ENCODE peak calls at places on chromosomes 13 and 19, in five cellular contexts. C is IMR-90, G is cardiac fibroblast, J is uterus, Y is fibroblast of mammary gland. K is an unnamed sample.
A peak's percentile ranks its signal among the peaks of the same experiment; 100 is the strongest.

GRCh38 chr13:67299731-67300130 is 69.6 kb upstream of the PCDH9 start:
- DNase-seq in Y (peak; percentile 69), J (no peak), C (peak; percentile 38), G (peak; percentile 83), K (no peak)

GRCh38 chr19:54903303-54903702 is 2.6 kb upstream of the NCR1 start:
- DNase-seq in J (no peak), Y (no peak), G (no peak), C (no peak), K (no peak)

GRCh38 chr13:98938801-98939200 is 39.1 kb downstream of the DOCK9 start:
- DNase-seq in C (no peak), G (no peak), J (no peak), Y (no peak), K (no peak)

GRCh38 chr13:98285852-98286594 is 109.0 kb upstream of the RNF113B start:
- DNase-seq in Y (no peak), C (no peak), J (no peak), G (no peak), K (no peak)

GRCh38 chr13:86563308-86563707 is 764.1 kb upstream of the SLITRK6 start:
- DNase-seq in C (peak; percentile 75), G (no peak), Y (peak; percentile 64), J (no peak), K (no peak)

GRCh38 chr13:103539265-103539664 is 473.0 kb upstream of the SLC10A2 start:
- DNase-seq in C (no peak), J (no peak), Y (no peak), G (no peak), K (no peak)

GRCh38 chr19:18852634-18853033 is 20.9 kb downstream of the UPF1 start:
- DNase-seq in C (no peak), G (no peak), Y (no peak), J (no peak), K (no peak)

GRCh38 chr19:8592231-8593009 is 15.2 kb upstream of the MYO1F start:
- DNase-seq in J (peak; percentile 99), C (peak; percentile 95), G (peak; percentile 97), Y (peak; percentile 75), K (peak; percentile 61)

GRCh38 chr19:21841081-21841783 is 5.2 kb upstream of the ZNF43 start:
- DNase-seq in C (no peak), J (no peak), G (no peak), Y (no peak), K (no peak)

GRCh38 chr19:38661996-38662395 is 14.5 kb downstream of the ACTN4 start:
- DNase-seq in G (no peak), J (no peak), Y (no peak), C (no peak), K (no peak)

DNA sequence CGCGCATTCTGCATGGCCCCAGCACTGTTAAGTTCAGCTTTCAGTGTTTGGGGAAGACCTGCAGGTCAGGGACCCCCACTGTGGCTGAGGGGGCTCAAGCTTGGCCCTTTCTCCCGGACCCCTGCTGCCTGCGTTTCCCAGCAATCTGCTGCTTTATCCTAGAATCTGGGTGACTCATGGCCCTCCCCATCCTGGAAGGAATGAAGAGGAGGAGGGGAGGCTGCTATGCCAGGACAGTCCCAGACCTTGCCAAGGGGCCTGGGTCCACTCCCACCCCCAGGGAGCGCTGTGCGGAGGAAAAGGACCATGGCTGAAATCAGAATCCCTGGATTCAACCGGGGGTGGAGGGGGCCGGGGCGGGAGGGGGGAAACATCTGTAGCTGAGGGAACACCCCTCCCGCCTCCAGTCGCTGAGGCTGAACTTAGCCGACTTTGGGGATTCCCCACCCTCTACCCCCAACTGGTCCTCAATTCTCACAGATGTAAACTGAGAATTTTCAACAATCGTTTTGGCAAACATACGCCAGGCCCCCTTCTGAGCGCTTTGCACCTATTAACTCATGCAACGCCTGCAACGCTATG is 20.6 kb downstream of the ZNF114 start:
- DNase-seq in Y (peak; percentile 47), C (peak; percentile 57), J (peak; percentile 61), G (peak; percentile 25), K (no peak)
- H3K4me3 ChIP-seq in Y (peak overlapping the region; percentile 51), C (peak overlapping the region; percentile 40), J (peak overlapping the region; percentile 31), G (peak overlapping the region; percentile 51), K (peak overlapping the region; percentile 61)

GRCh38 chr19:45424191-45425058 is 708 bp upstream of the ERCC1 start:
- DNase-seq in C (peak; percentile 98), Y (peak; percentile 97), J (peak; percentile 59), G (peak; percentile 98), K (peak; percentile 79)

GRCh38 chr19:45423589-45424190 is at the start of gene ERCC1:
- DNase-seq in Y (peak; percentile 91), C (peak; percentile 94), G (peak; percentile 97), J (peak; percentile 93), K (no peak)

GRCh38 chr19:45423033-45423588 is 606 bp downstream of the ERCC1 start:
- DNase-seq in Y (no peak), J (no peak), G (no peak), C (no peak), K (no peak)

DNA sequence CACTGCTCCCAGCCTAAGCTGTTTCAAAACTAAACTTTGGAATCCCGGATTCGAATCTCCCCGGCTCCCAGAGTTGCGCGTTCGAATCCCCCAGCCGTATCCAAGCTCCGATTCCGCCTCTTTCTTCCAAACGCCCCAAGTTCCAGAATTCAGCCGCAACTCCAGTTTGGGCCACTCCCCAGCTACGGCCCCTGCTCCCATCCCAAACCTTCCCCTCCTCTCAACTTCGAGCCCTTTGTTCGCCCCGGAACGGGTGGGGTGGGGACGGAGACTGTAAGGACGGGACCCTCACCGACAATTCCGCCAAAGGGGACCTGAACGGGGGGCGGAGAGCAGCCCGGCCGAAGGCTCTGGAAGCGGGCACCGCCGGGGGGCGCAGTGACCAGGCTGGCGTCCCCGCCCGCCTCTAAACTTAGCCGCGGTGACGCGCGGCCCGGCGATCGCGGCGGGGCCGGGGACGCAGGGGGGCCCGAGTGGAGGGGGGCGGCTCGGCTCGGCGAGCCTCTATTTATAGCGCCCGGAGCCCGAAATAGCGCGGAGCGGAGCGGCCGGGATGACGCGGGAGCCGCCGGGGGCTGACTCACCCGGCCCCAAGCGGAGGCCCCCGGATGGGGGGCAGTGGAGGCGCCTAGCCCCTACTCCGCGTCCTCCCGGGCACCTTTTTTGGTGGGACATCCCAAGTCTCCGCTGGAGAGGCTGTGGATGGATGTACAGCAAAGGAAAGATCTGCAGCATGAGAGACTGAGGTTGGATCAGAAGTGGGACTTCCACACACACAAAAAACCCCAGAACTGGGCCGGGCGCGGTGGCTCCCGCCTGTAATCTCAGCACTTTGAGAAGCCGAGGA is 4.9 kb upstream of the ERCC1 start:
- DNase-seq in G (peak; percentile 62), C (peak; percentile 59), Y (peak; percentile 41), J (peak; percentile 70), K (no peak)
- TF ChIP-seq CTCF in G (no peak), C (peak; percentile 56), Y (peak; percentile 14), J (peak; percentile 44), K (peak; percentile 64)

DNA sequence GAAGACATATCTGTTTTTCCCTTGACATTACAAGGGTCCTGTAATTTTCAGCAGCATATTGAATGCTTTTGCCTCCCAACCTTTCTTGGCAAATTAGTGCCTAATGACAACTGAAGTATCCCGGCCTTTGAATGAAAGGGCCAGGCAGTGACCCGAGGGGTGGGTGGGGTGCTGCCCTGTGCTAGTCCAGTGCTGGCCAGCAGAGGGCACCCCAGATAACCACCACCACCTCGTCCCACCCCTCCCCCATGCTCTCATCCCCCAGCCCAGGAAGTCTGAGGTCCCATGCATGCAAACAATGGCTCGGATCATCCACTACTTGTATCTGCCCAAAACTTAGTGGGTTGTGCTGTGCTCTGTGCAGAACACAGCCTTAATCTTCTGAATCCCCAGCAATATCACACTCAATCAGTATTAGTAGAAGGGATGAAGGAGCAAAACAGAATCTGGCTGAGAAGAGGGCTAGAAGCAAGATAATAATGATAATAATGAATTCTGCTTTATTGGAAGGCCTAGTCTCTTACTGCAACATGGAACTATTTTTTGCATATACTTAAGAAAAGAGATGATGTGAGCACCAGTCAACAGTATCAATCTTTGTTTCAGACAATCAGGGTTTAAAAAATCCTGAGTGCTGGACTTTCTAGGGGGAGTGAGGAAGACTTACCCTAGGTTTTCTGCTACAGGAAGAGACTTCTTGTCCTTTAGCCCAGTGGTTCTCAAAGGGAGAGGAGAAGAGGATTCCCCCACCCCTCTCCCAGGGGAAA is 3.8 kb downstream of the ATP12A start:
- DNase-seq in G (peak; percentile 31), J (no peak), C (peak; percentile 23), Y (peak; percentile 51), K (no peak)
- H3K4me3 ChIP-seq in G (no peak overlapping the region), J (no peak overlapping the region), C (no peak overlapping the region), Y (no peak overlapping the region), K (no peak overlapping the region)

GRCh38 chr19:58336820-58337219 is 10.0 kb downstream of the ZSCAN22 start:
- DNase-seq in Y (no peak), G (no peak), C (no peak), J (no peak), K (no peak)

GRCh38 chr19:58335630-58336029 is 8.8 kb downstream of the ZSCAN22 start:
- DNase-seq in G (no peak), Y (no peak), J (no peak), C (no peak), K (no peak)

GRCh38 chr19:58336216-58336615 is 9.4 kb downstream of the ZSCAN22 start:
- DNase-seq in C (no peak), G (no peak), Y (no peak), J (no peak), K (no peak)

GRCh38 chr19:58338336-58338735 is 11.5 kb downstream of the ZSCAN22 start:
- DNase-seq in Y (no peak), J (no peak), C (no peak), G (no peak), K (no peak)

DNA sequence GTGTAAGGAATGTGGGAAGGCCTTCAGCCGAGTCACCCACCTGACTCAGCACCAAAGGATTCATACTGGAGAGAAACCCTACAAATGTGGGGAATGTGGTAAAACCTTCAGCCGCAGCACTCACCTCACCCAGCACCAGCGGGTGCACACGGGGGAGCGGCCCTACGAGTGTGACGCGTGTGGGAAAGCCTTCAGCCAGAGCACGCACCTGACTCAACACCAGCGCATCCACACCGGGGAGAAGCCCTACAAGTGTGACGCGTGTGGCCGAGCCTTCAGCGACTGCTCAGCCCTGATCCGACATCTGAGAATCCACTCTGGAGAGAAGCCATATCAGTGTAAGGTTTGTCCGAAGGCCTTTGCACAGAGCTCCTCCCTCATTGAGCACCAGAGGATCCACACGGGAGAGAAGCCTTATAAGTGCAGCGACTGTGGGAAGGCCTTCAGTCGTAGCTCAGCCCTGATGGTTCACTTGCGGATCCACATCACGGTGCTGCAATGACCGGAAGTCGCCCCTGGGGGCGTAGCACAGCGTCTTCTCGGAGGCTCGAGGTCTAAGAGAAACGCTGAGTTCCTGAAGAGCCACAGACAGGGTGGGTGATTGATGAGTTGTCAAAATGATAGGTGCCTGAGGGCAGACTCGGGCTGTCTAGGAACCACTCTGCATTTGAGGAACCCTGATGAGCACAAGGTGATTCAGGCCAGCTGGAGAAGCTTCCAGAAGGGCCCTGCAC is 12.2 kb downstream of the ZSCAN22 start:
- DNase-seq in C (peak; percentile 7), Y (peak; percentile 18), J (no peak), G (peak; percentile 22), K (no peak)
- TF ChIP-seq CTCF in C (no peak), Y (no peak), J (no peak), G (no peak), K (no peak)

GRCh38 chr19:47428177-47428894 is 9.0 kb upstream of the MEIS3 start:
- DNase-seq in G (peak; percentile 99), C (peak; percentile 98), J (peak; percentile 92), Y (peak; percentile 96), K (peak; percentile 75)
- H3K4me3 ChIP-seq in G (peak overlapping the region; percentile 11), C (peak overlapping the region; percentile 12), J (peak overlapping the region; percentile 5), Y (peak overlapping the region; percentile 40), K (peak overlapping the region; percentile 51)

DNA sequence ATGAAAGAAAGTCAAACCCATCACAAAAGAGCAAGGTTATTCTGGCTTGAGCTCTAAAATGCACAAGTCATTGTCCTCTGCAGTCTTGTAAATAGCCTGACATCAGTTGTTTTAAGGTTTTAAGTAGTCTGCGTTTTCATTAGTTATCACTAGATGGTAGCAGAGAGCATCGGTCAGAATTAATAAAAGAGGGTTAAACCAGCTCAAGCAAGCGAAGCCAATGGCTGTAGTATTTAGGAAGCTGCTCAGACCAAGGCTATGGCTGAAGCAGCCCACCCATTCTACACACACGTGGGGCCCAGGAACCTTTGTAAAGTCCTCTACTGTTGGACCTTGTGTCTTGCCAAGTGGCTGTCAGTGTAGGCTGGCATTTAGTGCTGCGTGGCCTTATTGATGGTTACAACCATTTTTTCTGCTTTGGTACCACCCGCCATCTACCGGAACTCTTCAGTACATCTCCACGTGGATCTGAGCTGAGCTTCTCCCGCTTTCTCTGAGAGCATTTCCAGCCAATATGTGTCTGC is 13.3 kb upstream of the ZNF57 start:
- DNase-seq in G (peak; percentile 77), J (no peak), Y (peak; percentile 77), C (peak; percentile 61), K (no peak)
- TF ChIP-seq CTCF in G (peak; percentile 63), J (peak; percentile 67), Y (peak; percentile 60), C (peak; percentile 62), K (peak; percentile 33)

K was measured in AG04449.